ENCODE peak calls at places on chromosome 5, in six cellular contexts. H, N, I, J, U and M are unnamed samples.

GRCh38 chr5:133694181-133694831 is 82.0 kb upstream of the FSTL4 start:
- DNase-seq in H (no peak), N (no peak), I (no peak), J (no peak), U (no peak), M (no peak)

GRCh38 chr5:160097981-160098380 is 21.3 kb downstream of the PWWP2A start:
- DNase-seq in H (no peak), N (no peak), I (no peak), J (no peak), U (no peak), M (no peak)

GRCh38 chr5:159021360-159022177 is 78.1 kb downstream of the EBF1 start:
- DNase-seq in H (no peak), N (no peak), I (peak; percentile 43), J (no peak), U (no peak), M (no peak)

GRCh38 chr5:156004754-156005153 is 322.2 kb upstream of the SGCD start:
- DNase-seq in H (no peak), N (no peak), I (no peak), J (no peak), U (no peak), M (no peak)

GRCh38 chr5:152686931-152687330 is 281.9 kb upstream of the NMUR2 start:
- DNase-seq in H (no peak), N (no peak), I (peak; percentile 5), J (no peak), U (no peak), M (no peak)

GRCh38 chr5:72110401-72111013 is 3.2 kb downstream of the MAP1B start:
- DNase-seq in H (peak; percentile 21), N (no peak), I (peak; percentile 41), J (no peak), U (no peak), M (no peak)

GRCh38 chr5:67257500-67257899 is 60.9 kb upstream of the CD180 start:
- DNase-seq in H (no peak), N (no peak), I (no peak), J (no peak), U (no peak), M (no peak)

GRCh38 chr5:119913425-119913824 is 284.1 kb downstream of the FAM170A start:
- DNase-seq in H (no peak), N (no peak), I (no peak), J (no peak), U (no peak), M (no peak)

GRCh38 chr5:112289465-112289864 is 129.6 kb downstream of the EPB41L4A start:
- DNase-seq in H (no peak), N (no peak), I (no peak), J (no peak), U (no peak), M (no peak)

GRCh38 chr5:142512041-142512679 is 173.7 kb downstream of the FGF1 start:
- DNase-seq in H (no peak), N (no peak), I (peak; percentile 31), J (no peak), U (peak; percentile 67), M (no peak)

GRCh38 chr5:15598294-15598902 is 98.4 kb downstream of the FBXL7 start:
- DNase-seq in H (no peak), N (peak; percentile 29), I (peak; percentile 54), J (no peak), U (no peak), M (no peak)

GRCh38 chr5:39257554-39257953 is 38.2 kb upstream of the FYB1 start:
- DNase-seq in H (no peak), N (no peak), I (no peak), J (no peak), U (no peak), M (no peak)
- H3K4me1 ChIP-seq in H (no peaks in the 10 kb centered on the region), N (no peaks in the 10 kb centered on the region), I (no peaks in the 10 kb centered on the region), J (no peaks in the 10 kb centered on the region), U (no peaks in the 10 kb centered on the region), M (no peaks in the 10 kb centered on the region)

GRCh38 chr5:135489466-135490244 is 37.5 kb upstream of the TIFAB start:
- DNase-seq in H (no peak), N (peak; percentile 24), I (peak; percentile 61), J (no peak), U (no peak), M (no peak)

GRCh38 chr5:135486679-135487395 is 34.7 kb upstream of the TIFAB start:
- DNase-seq in H (no peak), N (no peak), I (no peak), J (no peak), U (no peak), M (no peak)

GRCh38 chr5:135486131-135486530 is 34.0 kb upstream of the TIFAB start:
- DNase-seq in H (no peak), N (no peak), I (no peak), J (no peak), U (no peak), M (no peak)

GRCh38 chr5:135488727-135489465 is 36.7 kb upstream of the TIFAB start:
- DNase-seq in H (peak; percentile 14), N (peak; percentile 79), I (peak; percentile 97), J (no peak), U (no peak), M (no peak)

DNA sequence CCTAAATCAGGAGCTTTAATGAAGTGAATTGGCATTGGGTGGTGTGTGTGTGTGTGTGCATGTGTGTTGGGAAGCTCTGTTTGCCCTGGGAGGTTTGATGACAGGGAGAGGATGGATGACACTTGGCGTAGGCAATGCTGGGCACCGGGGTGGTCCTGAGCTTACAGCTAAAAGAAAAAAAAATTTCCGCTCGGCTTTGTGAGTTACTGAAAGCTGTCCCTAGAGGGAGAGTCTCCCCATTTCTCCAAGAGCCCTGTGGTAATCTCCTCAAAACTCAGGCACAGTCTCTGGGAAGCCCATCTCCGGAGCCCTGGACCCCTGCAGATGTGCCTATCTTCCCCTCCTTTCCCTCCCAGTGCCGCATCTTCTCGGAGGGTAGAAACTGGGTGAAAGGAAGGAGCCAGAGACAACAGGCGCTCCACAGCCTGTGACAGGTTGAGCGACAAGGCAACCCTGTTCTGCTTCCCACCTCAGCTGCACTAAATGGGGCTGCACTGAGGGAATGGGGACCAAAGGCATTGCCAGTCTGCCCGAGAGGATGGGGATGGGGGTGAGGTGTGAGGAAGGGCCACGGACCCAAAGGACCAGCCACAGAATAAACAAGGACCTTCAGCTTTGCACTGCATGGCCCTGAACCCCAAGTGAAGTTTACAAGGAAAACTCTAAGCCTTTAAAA is 35.8 kb upstream of the TIFAB start:
- DNase-seq in H (no peak), N (no peak), I (peak; percentile 69), J (no peak), U (no peak), M (no peak)
- TF ChIP-seq CTCF in H (no peak), N (no peak), I (peak; percentile 10), J (no peak), U (no peak), M (no peak)

GRCh38 chr5:149632311-149633251 is 51.3 kb downstream of the ARHGEF37 start:
- DNase-seq in H (no peak), N (peak; percentile 71), I (no peak), J (no peak), U (no peak), M (no peak)
- H3K4me3 ChIP-seq in H (no peak overlapping the region), N (no peak overlapping the region), I (no peak overlapping the region), J (no peak overlapping the region), U (no peak overlapping the region), M (no peak overlapping the region)

DNA sequence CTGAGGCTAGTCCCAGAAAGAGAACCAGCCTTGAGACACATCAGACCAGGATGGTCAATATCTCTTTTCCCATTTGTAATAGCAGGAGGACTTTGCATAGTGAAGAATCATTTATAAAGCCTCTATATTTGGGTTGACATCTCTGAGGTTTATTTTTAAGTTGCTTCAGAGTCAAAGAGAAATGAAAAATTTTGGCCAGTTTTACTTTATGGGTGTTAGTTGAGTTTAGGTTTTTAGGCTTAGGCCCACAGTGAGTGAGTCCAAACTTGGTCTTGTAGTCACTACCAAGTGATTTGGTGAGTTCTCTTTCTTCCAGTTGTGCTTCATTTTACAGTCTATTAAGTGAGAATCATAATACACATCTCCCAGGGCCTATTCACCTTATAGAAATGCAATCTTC is 5.3 kb upstream of the MEF2C start:
- DNase-seq in H (no peak), N (no peak), I (no peak), J (no peak), U (no peak), M (no peak)
- H3K4me1 ChIP-seq in H (peaks cover 39% of the 10 kb centered on the region), N (peaks cover 18% of the 10 kb centered on the region), I (peaks cover 11% of the 10 kb centered on the region), J (peaks cover 56% of the 10 kb centered on the region), U (no peaks in the 10 kb centered on the region), M (peaks cover 20% of the 10 kb centered on the region)

GRCh38 chr5:177489119-177489716 is 8.2 kb downstream of the PDLIM7 start:
- DNase-seq in H (no peak), N (no peak), I (peak; percentile 40), J (no peak), U (no peak), M (no peak)

GRCh38 chr5:177486256-177486655 is 11.1 kb downstream of the PDLIM7 start:
- DNase-seq in H (no peak), N (no peak), I (no peak), J (no peak), U (no peak), M (no peak)

GRCh38 chr5:177487144-177487543 is 10.3 kb downstream of the PDLIM7 start:
- DNase-seq in H (no peak), N (no peak), I (no peak), J (no peak), U (no peak), M (no peak)

GRCh38 chr5:177490311-177490991 is 7.0 kb downstream of the PDLIM7 start:
- DNase-seq in H (no peak), N (no peak), I (no peak), J (no peak), U (no peak), M (no peak)

GRCh38 chr5:177487975-177488374 is 9.4 kb downstream of the PDLIM7 start:
- DNase-seq in H (no peak), N (no peak), I (no peak), J (no peak), U (no peak), M (no peak)
- TF ChIP-seq CTCF in H (no peak), N (no peak), I (no peak), J (no peak), U (no peak), M (no peak)

GRCh38 chr5:88143693-88144218 is 124.9 kb downstream of the TMEM161B start:
- DNase-seq in H (no peak), N (no peak), I (peak; percentile 12), J (no peak), U (peak; percentile 31), M (no peak)
- H3K4me3 ChIP-seq in H (peak overlapping the region; percentile 6), N (no peak overlapping the region), I (no peak overlapping the region), J (peak overlapping the region; percentile 68), U (peak overlapping the region; percentile 49), M (peak overlapping the region; percentile 60)